ENCODE peak calls at places on chromosomes 4 and X, in five cellular contexts. Y is IMR-90, G is neuronal stem cell, A is H1, F is mesenchymal stem cell. D is an unnamed sample.

GRCh38 chrX:119916310-119916709 is 20.6 kb downstream of the AKAP14 start:
- DNase-seq in A (no peak), G (no peak), F (no peak), Y (no peak), D (no peak)

GRCh38 chr4:14452001-14452400 is 550.3 kb upstream of the CPEB2 start:
- DNase-seq in F (no peak), G (no peak), Y (no peak), A (no peak), D (no peak)

GRCh38 chr4:15654556-15655222 is 468 bp downstream of the FBXL5 start:
- DNase-seq in F (peak; percentile 59), G (no peak), Y (peak; percentile 24), A (no peak), D (peak; percentile 51)

GRCh38 chrX:154526901-154527675 is 11.1 kb upstream of the FAM3A start:
- DNase-seq in F (peak; percentile 84), A (no peak), Y (peak; percentile 67), G (peak; percentile 50), D (peak; percentile 83)

GRCh38 chrX:119817130-119817690 is 25.8 kb upstream of the RPL39 start:
- DNase-seq in Y (peak; percentile 6), G (no peak), F (no peak), A (no peak), D (no peak)

GRCh38 chrX:114985967-114986592 is 31.3 kb downstream of the IL13RA2 start:
- DNase-seq in Y (no peak), F (peak; percentile 28), A (no peak), G (no peak), D (no peak)

GRCh38 chr4:80237992-80238391 is 28.5 kb upstream of the FGF5 start:
- DNase-seq in G (no peak), A (no peak), Y (peak; percentile 96), F (peak; percentile 82), D (no peak)

GRCh38 chr4:181566490-181566889 is 676.7 kb upstream of the TENM3 start:
- DNase-seq in F (peak; percentile 35), G (no peak), A (no peak), Y (peak; percentile 80), D (no peak)

GRCh38 chrX:40470830-40471429 is 109.8 kb upstream of the ATP6AP2 start:
- DNase-seq in Y (no peak), G (no peak), F (peak; percentile 10), A (no peak), D (peak; percentile 60)

GRCh38 chrX:115533485-115533884 is 27.5 kb upstream of the PLS3 start:
- DNase-seq in G (no peak), F (peak; percentile 25), A (no peak), Y (peak; percentile 60), D (no peak)

GRCh38 chrX:41273638-41274037 is 60.3 kb upstream of the DDX3X start:
- DNase-seq in F (peak; percentile 22), G (no peak), Y (no peak), A (no peak), D (no peak)

GRCh38 chr4:187128971-187129370 is 405.3 kb upstream of the FAT1 start:
- DNase-seq in F (peak; percentile 69), A (no peak), Y (peak; percentile 21), G (no peak), D (no peak)

GRCh38 chr4:165926307-165926706 is 53.3 kb downstream of the TLL1 start:
- DNase-seq in F (no peak), Y (no peak), G (no peak), A (no peak), D (no peak)

GRCh38 chrX:739611-740010 is 109.0 kb downstream of the SHOX start:
- DNase-seq in G (no peak), F (no peak), A (no peak), Y (no peak), D (no peak)

GRCh38 chr4:57490520-57490919 is 380.3 kb upstream of the IGFBP7 start:
- DNase-seq in G (no peak), F (no peak), Y (no peak), A (no peak), D (no peak)

GRCh38 chr4:114561590-114561989 is 37.0 kb upstream of the UGT8 start:
- DNase-seq in F (no peak), Y (no peak), G (no peak), A (no peak), D (no peak)

GRCh38 chrX:3461824-3462508 is 115.5 kb upstream of the MXRA5 start:
- DNase-seq in A (no peak), Y (no peak), G (no peak), F (no peak), D (no peak)
- H2AFZ ChIP-seq in A (no peak overlapping the region), Y (no peak overlapping the region), G (no peak overlapping the region), F (no peak overlapping the region), D (peak overlapping the region; percentile 8)

GRCh38 chr4:85778809-85779124 is 303.8 kb downstream of the ARHGAP24 start:
- DNase-seq in Y (peak; percentile 38), A (no peak), F (peak; percentile 69), G (no peak), D (no peak)

GRCh38 chr4:85776091-85776490 is 301.1 kb downstream of the ARHGAP24 start:
- DNase-seq in A (no peak), F (no peak), G (no peak), Y (peak; percentile 45), D (no peak)

GRCh38 chr4:85779165-85779564 is 304.2 kb downstream of the ARHGAP24 start:
- DNase-seq in A (no peak), G (no peak), Y (peak; percentile 62), F (peak; percentile 77), D (no peak)

GRCh38 chr4:85776579-85776978 is 301.6 kb downstream of the ARHGAP24 start:
- DNase-seq in Y (peak; percentile 71), G (no peak), F (peak; percentile 43), A (no peak), D (no peak)

GRCh38 chr4:85777908-85778808 is 303.2 kb downstream of the ARHGAP24 start:
- DNase-seq in F (peak; percentile 60), A (no peak), G (no peak), Y (no peak), D (no peak)
- H2BK15ac ChIP-seq in F (no peak overlapping the region), A (no peak overlapping the region), G (no peak overlapping the region), Y (peak overlapping the region; percentile 85), D (no peak overlapping the region)

GRCh38 chr4:169332595-169332994 is 61.8 kb upstream of the SH3RF1 start:
- DNase-seq in F (no peak), Y (no peak), A (no peak), G (no peak), D (no peak)

GRCh38 chr4:169337510-169337909 is 66.8 kb upstream of the SH3RF1 start:
- DNase-seq in A (no peak), F (peak; percentile 60), Y (peak; percentile 98), G (no peak), D (no peak)

GRCh38 chr4:169333265-169333664 is 62.5 kb upstream of the SH3RF1 start:
- DNase-seq in F (no peak), Y (no peak), G (no peak), A (no peak), D (no peak)

GRCh38 chr4:169334335-169334734 is 63.6 kb upstream of the SH3RF1 start:
- DNase-seq in G (no peak), Y (no peak), A (no peak), F (no peak), D (no peak)

DNA sequence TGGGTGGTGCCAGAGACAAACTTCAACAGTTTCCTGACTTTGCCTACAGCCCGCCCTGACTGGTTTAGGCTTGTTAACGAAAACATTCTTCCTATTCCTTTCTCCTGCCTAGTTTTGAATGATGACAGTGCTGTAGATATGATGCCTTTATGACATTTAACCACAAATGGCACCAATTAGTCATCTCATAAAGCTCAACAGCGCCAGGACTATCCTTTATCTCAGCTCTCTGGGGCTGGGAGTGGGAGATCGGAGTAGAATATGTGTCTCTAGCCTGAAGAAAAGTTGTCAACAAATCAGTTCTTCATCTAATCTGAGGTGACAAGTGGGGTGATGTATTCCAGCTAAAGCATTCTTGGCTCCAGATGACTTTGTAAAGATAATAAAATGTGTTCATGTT is 64.6 kb upstream of the SH3RF1 start:
- DNase-seq in G (no peak), Y (peak; percentile 33), F (peak; percentile 36), A (no peak), D (no peak)
- H2AFZ ChIP-seq in G (peak overlapping the region; percentile 36), Y (peak overlapping the region; percentile 61), F (no peak overlapping the region), A (peak overlapping the region; percentile 31), D (no peak overlapping the region)

GRCh38 chr4:31295081-31295480 is 574.9 kb downstream of the PCDH7 start:
- DNase-seq in Y (no peak), F (no peak), G (no peak), A (no peak), D (no peak)

GRCh38 chr4:31294655-31295054 is 574.5 kb downstream of the PCDH7 start:
- DNase-seq in Y (no peak), A (no peak), F (no peak), G (no peak), D (no peak)

GRCh38 chr4:31291238-31291637 is 571.1 kb downstream of the PCDH7 start:
- DNase-seq in A (peak; percentile 1), G (no peak), Y (no peak), F (no peak), D (no peak)

GRCh38 chr4:31290836-31291235 is 570.7 kb downstream of the PCDH7 start:
- DNase-seq in F (no peak), A (peak; percentile 3), Y (no peak), G (no peak), D (peak; percentile 63)
- H2BK15ac ChIP-seq in F (no peak overlapping the region), A (no peak overlapping the region), Y (no peak overlapping the region), G (no peak overlapping the region), D (no peak overlapping the region)

GRCh38 chr4:129668092-129668491 is 572.1 kb downstream of the C4orf33 start:
- DNase-seq in A (no peak), Y (no peak), G (no peak), F (no peak), D (no peak)
- H2AFZ ChIP-seq in A (peak overlapping the region; percentile 75), Y (no peak overlapping the region), G (no peak overlapping the region), F (no peak overlapping the region), D (no peak overlapping the region)

GRCh38 chrX:135193740-135194139 is 22.5 kb upstream of the CT55 start:
- DNase-seq in G (no peak), F (no peak), Y (no peak), A (no peak), D (no peak)
- H2BK15ac ChIP-seq in G (no peak overlapping the region), F (no peak overlapping the region), Y (no peak overlapping the region), A (no peak overlapping the region), D (no peak overlapping the region)

D was measured in H9.